ENCODE peak calls at places on chromosome 21, in nine cellular contexts. X, Y, R, L, E, S, P, W and K are unnamed samples.

GRCh38 chr21:37828515-37828914 is 87.7 kb downstream of the KCNJ6 start:
- DNase-seq in L (no peak), Y (no peak), R (no peak), S (no peak), X (peak; percentile 43), W (no peak), E (no peak), P (no peak), K (no peak)

GRCh38 chr21:36860736-36861594 is 105.5 kb downstream of the HLCS start:
- DNase-seq in Y (no peak), R (no peak), W (no peak), L (no peak), S (peak; percentile 10), E (no peak), P (no peak), X (no peak), K (no peak)

GRCh38 chr21:42317826-42318746 is 2.9 kb upstream of the TFF3 start:
- DNase-seq in Y (no peak), X (no peak), W (no peak), R (no peak), L (no peak), P (peak; percentile 18), E (no peak), S (no peak), K (no peak)

GRCh38 chr21:33412832-33413519 is 9.8 kb downstream of the IFNGR2 start:
- DNase-seq in L (no peak), P (no peak), Y (peak; percentile 30), X (no peak), W (no peak), S (no peak), E (no peak), R (no peak), K (no peak)

GRCh38 chr21:33947451-33948095 is 32.0 kb upstream of the ATP5PO start:
- DNase-seq in L (peak; percentile 79), X (peak; percentile 80), R (peak; percentile 40), P (peak; percentile 85), W (peak; percentile 60), Y (peak; percentile 39), S (peak; percentile 96), E (peak; percentile 76), K (peak; percentile 98)

GRCh38 chr21:14864211-14865021 is 200.4 kb downstream of the NRIP1 start:
- DNase-seq in X (peak; percentile 68), W (peak; percentile 77), E (no peak), R (no peak), Y (no peak), P (peak; percentile 54), L (no peak), S (peak; percentile 8), K (no peak)

GRCh38 chr21:18382141-18382540 is 21.4 kb downstream of the TMPRSS15 start:
- DNase-seq in P (no peak), W (no peak), X (no peak), S (no peak), R (no peak), Y (no peak), L (no peak), E (no peak), K (no peak)

GRCh38 chr21:25054689-25055088 is 552.6 kb downstream of the MRPL39 start:
- DNase-seq in Y (no peak), P (no peak), X (no peak), S (no peak), R (no peak), W (no peak), E (no peak), L (no peak), K (no peak)

GRCh38 chr21:34544032-34544496 is 32.1 kb upstream of the KCNE1 start:
- DNase-seq in E (no peak), L (peak; percentile 10), Y (no peak), P (peak; percentile 66), R (peak; percentile 26), W (no peak), X (no peak), S (peak; percentile 82), K (peak; percentile 10)

GRCh38 chr21:34599534-34600101 is 15.3 kb downstream of the RCAN1 start:
- DNase-seq in W (no peak), E (no peak), S (no peak), P (no peak), R (no peak), X (no peak), L (no peak), Y (no peak), K (no peak)

GRCh38 chr21:15022608-15023261 is 42.1 kb downstream of the NRIP1 start:
- DNase-seq in Y (no peak), S (no peak), X (no peak), R (no peak), W (no peak), E (no peak), P (no peak), L (no peak), K (no peak)

GRCh38 chr21:41648591-41649031 is 118.2 kb downstream of the RIPK4 start:
- DNase-seq in Y (no peak), P (no peak), R (no peak), W (no peak), L (no peak), S (no peak), E (no peak), X (no peak), K (no peak)

GRCh38 chr21:24939288-24939687 is 668.0 kb downstream of the MRPL39 start:
- DNase-seq in E (no peak), Y (no peak), P (no peak), L (no peak), X (no peak), S (no peak), W (no peak), R (no peak), K (no peak)

GRCh38 chr21:34968414-34969333 is 80.4 kb downstream of the RUNX1 start:
- DNase-seq in Y (no peak), S (no peak), P (peak; percentile 65), E (no peak), R (no peak), W (no peak), L (no peak), X (no peak), K (no peak)